ENCODE peak calls at places on chromosome 6, in ten cellular contexts. D is CD8-positive, alpha-beta T cell; H is hepatocyte; O is fibroblast of lung; V is psoas muscle; S is endothelial cell; Q is adrenal gland; K is ovary; E is brain microvascular endothelial cell; P is cardiac fibroblast. U is an unnamed sample.

GRCh38 chr6:33692078-33692759 is 19.3 kb downstream of the UQCC2 start:
- DNase-seq in E (no peak), D (no peak), K (no peak), Q (peak; percentile 75), O (peak; percentile 62), H (no peak), P (peak; percentile 86), S (no peak), V (no peak), U (no peak)

GRCh38 chr6:144006731-144007454 is 1.2 kb downstream of the PLAGL1 start:
- DNase-seq in O (peak; percentile 77), D (no peak), H (peak; percentile 50), V (peak; percentile 16), E (peak; percentile 56), P (peak; percentile 59), K (peak; percentile 24), Q (peak; percentile 38), S (peak; percentile 10), U (peak; percentile 16)

GRCh38 chr6:130760006-130760405 is 67.2 kb upstream of the SMLR1 start:
- DNase-seq in V (no peak), K (no peak), S (peak; percentile 36), D (no peak), O (peak; percentile 34), Q (peak; percentile 21), E (peak; percentile 47), H (peak; percentile 33), P (peak; percentile 52), U (peak; percentile 30)

GRCh38 chr6:52670502-52671409 is at the start of gene TMEM14A:
- DNase-seq in P (peak; percentile 95), K (peak; percentile 94), V (peak; percentile 94), H (peak; percentile 98), S (peak; percentile 92), O (peak; percentile 84), E (peak; percentile 83), D (peak; percentile 93), Q (peak; percentile 96), U (peak; percentile 81)

GRCh38 chr6:104281370-104281769 is 578.3 kb downstream of the HACE1 start:
- DNase-seq in V (no peak), S (no peak), H (no peak), P (no peak), E (no peak), K (no peak), O (no peak), D (no peak), Q (no peak), U (no peak)

GRCh38 chr6:141752677-141753076 is 380.0 kb upstream of the GJE1 start:
- DNase-seq in P (no peak), S (no peak), K (no peak), E (no peak), O (no peak), V (no peak), Q (no peak), D (no peak), H (no peak), U (no peak)

GRCh38 chr6:134882426-134883038 is 67.4 kb downstream of the ALDH8A1 start:
- DNase-seq in D (peak; percentile 32), V (peak; percentile 48), Q (peak; percentile 60), O (peak; percentile 61), S (peak; percentile 52), P (peak; percentile 89), E (peak; percentile 81), K (peak; percentile 83), H (peak; percentile 80), U (peak; percentile 65)

GRCh38 chr6:36604090-36605060 is 10.2 kb downstream of the SRSF3 start:
- DNase-seq in P (no peak), Q (peak; percentile 8), S (no peak), H (no peak), D (no peak), O (no peak), E (no peak), K (no peak), V (no peak), U (no peak)

GRCh38 chr6:133916650-133917151 is 27.8 kb downstream of the TCF21 start:
- DNase-seq in D (peak; percentile 76), P (peak; percentile 94), V (peak; percentile 86), E (peak; percentile 91), S (peak; percentile 95), O (peak; percentile 76), Q (peak; percentile 73), H (peak; percentile 93), K (peak; percentile 94), U (peak; percentile 80)

GRCh38 chr6:52992980-52993379 is 2.1 kb downstream of the GSTA4 start:
- DNase-seq in K (no peak), P (peak; percentile 62), V (no peak), S (no peak), D (no peak), O (peak; percentile 53), Q (no peak), H (no peak), E (no peak), U (no peak)

GRCh38 chr6:15754706-15755079 is 91.9 kb upstream of the DTNBP1 start:
- DNase-seq in O (no peak), K (no peak), Q (no peak), D (no peak), P (no peak), H (no peak), S (no peak), E (no peak), V (no peak), U (no peak)

GRCh38 chr6:15751721-15752350 is 89.0 kb upstream of the DTNBP1 start:
- DNase-seq in K (no peak), Q (no peak), V (no peak), O (no peak), P (no peak), D (no peak), S (no peak), E (no peak), H (no peak), U (no peak)

GRCh38 chr6:15754035-15754705 is 91.3 kb upstream of the DTNBP1 start:
- DNase-seq in H (no peak), K (no peak), O (peak; percentile 56), E (peak; percentile 36), D (no peak), S (no peak), P (peak; percentile 13), V (no peak), Q (no peak), U (peak; percentile 79)

GRCh38 chr6:15755555-15755954 is 92.7 kb upstream of the DTNBP1 start:
- DNase-seq in Q (peak; percentile 21), E (no peak), K (no peak), H (no peak), V (no peak), P (peak; percentile 78), D (no peak), O (no peak), S (no peak), U (no peak)

DNA sequence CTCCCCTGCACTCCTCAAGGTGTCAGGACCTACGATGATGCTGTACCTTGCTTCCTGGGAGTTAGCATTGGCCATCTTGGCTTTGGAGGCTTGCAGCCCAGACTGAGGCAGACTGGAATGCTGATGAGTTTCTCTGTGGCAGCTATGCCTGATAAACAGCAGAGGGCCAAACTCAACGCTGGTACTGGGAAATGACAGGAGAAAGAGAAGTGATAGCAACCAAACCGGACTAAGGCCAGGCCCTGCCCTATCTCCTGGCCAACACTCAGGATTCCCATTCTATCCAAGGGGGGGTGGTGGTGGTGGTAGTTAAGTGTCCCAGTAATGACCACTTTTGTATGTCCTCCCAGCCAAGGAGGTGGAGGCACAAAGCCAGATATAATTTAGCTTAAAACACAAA is 90.0 kb upstream of the DTNBP1 start:
- DNase-seq in P (peak; percentile 39), Q (no peak), E (no peak), V (no peak), O (no peak), S (no peak), K (no peak), D (no peak), H (peak; percentile 21), U (no peak)
- TF ChIP-seq CTCF in P (no peak), Q (peak; percentile 7), E (peak; percentile 45), V (no peak), O (no peak), S (no peak), K (no peak), D (no peak), H (peak; percentile 21), U (peak; percentile 6)

DNA sequence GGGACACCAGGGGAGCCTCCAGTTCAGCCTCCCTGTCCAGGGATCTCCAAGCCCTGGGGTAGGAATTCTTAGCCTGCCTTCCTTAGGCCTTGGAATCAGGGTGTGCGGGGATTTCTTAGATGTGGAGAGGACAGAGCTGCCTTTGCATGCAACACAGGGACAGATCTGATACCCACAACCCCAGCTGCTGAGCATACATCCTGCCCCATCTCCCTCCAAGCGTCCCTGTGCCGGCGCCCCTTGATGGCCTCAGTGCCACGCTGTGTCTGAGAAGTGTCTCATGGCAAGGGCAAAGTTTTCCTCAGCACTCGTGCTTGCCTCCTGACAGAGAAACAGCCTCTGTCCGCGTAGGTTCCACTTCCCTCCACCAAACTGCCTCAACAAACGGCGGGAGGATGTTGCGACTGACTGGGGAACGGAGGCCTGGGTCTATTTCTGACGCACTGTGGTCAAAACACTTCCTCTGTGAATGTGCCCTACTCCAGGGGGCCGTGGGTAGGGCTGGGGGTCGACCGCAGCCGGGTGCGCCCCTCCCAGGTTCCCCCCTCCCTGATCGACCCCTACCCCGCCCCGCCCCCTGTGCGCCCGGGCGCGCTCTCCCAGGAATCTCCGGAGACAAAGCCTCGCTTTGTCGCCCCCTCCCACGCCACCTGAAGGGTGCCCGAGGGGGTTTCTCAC is 950 bp downstream of the MICAL1 start:
- DNase-seq in O (peak; percentile 20), V (no peak), S (no peak), D (peak; percentile 73), H (peak; percentile 45), K (peak; percentile 40), E (peak; percentile 14), Q (peak; percentile 52), P (peak; percentile 35), U (no peak)
- TF ChIP-seq CTCF in O (no peak), V (no peak), S (no peak), D (no peak), H (no peak), K (no peak), E (no peak), Q (no peak), P (no peak), U (no peak)

DNA sequence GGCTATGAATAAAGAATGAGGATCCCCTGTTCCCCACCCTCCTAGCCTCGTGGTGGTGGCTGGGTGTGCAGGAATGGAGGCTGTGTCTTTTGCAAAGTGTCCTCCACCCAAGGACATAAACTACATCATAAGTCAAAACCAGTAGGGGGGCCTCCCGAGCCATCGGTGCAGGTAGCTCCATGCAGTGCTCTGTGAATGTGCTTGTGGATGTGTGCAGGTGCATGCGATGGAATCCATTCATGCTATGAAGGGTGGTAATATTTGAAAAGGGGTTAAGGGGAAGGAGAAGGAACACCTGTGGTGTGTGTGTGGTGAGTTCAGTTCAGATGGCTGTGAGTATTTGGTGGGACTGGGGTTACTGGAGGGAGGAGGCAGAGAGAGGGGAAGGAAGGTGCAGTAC is 197.3 kb downstream of the NRN1 start:
- DNase-seq in S (no peak), E (no peak), K (no peak), H (no peak), D (peak; percentile 21), O (no peak), Q (no peak), V (no peak), P (no peak), U (no peak)
- TF ChIP-seq CTCF in S (no peak), E (no peak), K (no peak), H (no peak), D (no peak), O (no peak), Q (no peak), V (no peak), P (no peak), U (no peak)

DNA sequence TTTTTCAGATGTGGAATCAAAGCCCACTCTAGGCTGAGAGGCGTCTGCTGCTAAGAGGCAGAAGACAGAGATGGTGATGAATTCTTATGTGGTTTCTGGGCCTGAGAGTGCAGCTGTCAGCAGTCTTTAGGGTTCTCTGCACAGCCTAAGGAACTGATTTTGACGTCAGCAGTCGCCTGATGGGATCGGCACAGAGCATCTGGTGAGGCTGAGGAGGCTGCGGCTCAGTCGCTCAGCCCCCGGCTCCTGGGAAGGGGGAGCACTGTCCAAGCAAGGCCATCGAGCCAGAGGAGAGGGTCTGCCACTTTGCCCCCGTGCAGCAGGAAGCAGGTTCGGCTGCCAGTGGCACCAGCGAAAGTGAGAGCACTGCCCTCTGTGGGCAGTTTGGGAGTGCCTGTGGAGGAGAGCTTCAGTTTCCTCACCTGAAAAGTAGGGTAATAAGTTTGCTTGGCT is 92.5 kb downstream of the TCP11 start:
- DNase-seq in P (peak; percentile 77), K (peak; percentile 41), Q (peak; percentile 62), E (no peak), H (peak; percentile 50), O (peak; percentile 87), S (no peak), D (peak; percentile 12), V (no peak), U (no peak)
- TF ChIP-seq CTCF in P (peak; percentile 11), K (no peak), Q (no peak), E (peak; percentile 43), H (peak; percentile 7), O (peak; percentile 22), S (no peak), D (peak; percentile 22), V (no peak), U (peak; percentile 24)